ENCODE peak calls at places on chromosomes 3 and 15, in eight cellular contexts. J is SHP77 treated with DMSO at 0.1 percent for 48 hours, I is choroid plexus epithelial cell, A is EH, O is HS-5, N is NT2/D1, K is kidney tubule cell, T is activated gamma-delta T cell treated with Interleukin-2 at 50 U/mL for 16 hours. L is an unnamed sample.

GRCh38 chr3:107413264-107413663 is 36.0 kb downstream of the CCDC54 start:
- DNase-seq in N (no peak), O (no peak), T (no peak), J (no peak), I (no peak), K (no peak), A (no peak), L (no peak)

GRCh38 chr15:66404532-66404931 is 17.8 kb downstream of the MAP2K1 start:
- DNase-seq in O (no peak), K (peak), I (no peak), J (no peak), A (no peak), N (peak), T (no peak), L (no peak)

GRCh38 chr15:92903956-92904831 is 4.1 kb downstream of the CHD2 start:
- DNase-seq in O (peak), J (peak), N (peak), A (peak), T (peak), I (peak), K (peak), L (peak)

GRCh38 chr3:151890721-151891141 is 17.3 kb downstream of the SUCNR1 start:
- DNase-seq in O (no peak), I (peak), N (no peak), K (no peak), T (no peak), J (peak), A (no peak), L (no peak)

GRCh38 chr3:151037746-151038145 is 47.7 kb upstream of the MED12L start:
- DNase-seq in A (peak), O (peak), N (no peak), K (peak), J (no peak), I (peak), T (no peak), L (peak)

GRCh38 chr3:98650966-98651765 is 57.8 kb upstream of the CPOX start:
- DNase-seq in J (no peak), A (no peak), T (no peak), N (no peak), I (no peak), O (no peak), K (no peak), L (no peak)

GRCh38 chr15:20295238-20295811 is 246.3 kb downstream of the GOLGA6L6 start:
- DNase-seq in K (no peak), N (no peak), A (no peak), I (no peak), T (no peak), J (no peak), O (no peak), L (no peak)

GRCh38 chr3:161042023-161042501 is 63.1 kb downstream of the B3GALNT1 start:
- DNase-seq in J (no peak), K (peak), O (no peak), I (peak), N (no peak), A (peak), T (no peak), L (peak)

GRCh38 chr3:156174229-156174847 is 54.0 kb downstream of the KCNAB1 start:
- DNase-seq in A (peak), J (peak), O (peak), N (no peak), T (no peak), I (peak), K (peak), L (peak)

GRCh38 chr3:159898147-159898546 is 90.5 kb upstream of the IL12A start:
- DNase-seq in J (no peak), O (no peak), I (no peak), T (no peak), N (no peak), A (no peak), K (no peak), L (no peak)

GRCh38 chr15:42285042-42285441 is 11.8 kb upstream of the TMEM87A start:
- DNase-seq in J (no peak), N (no peak), A (peak), K (no peak), I (no peak), T (no peak), O (no peak), L (peak)

GRCh38 chr3:184568918-184569829 is 7.6 kb downstream of the EPHB3 start:
- DNase-seq in A (peak), T (no peak), J (no peak), N (no peak), K (peak), I (peak), O (peak), L (peak)

GRCh38 chr15:82571722-82572222 is 31.5 kb upstream of the RPS17 start:
- DNase-seq in N (peak), T (no peak), I (peak), O (peak), J (no peak), A (peak), K (peak), L (peak)

GRCh38 chr3:22296641-22297040 is 545.6 kb upstream of the ZNF385D start:
- DNase-seq in I (peak), O (no peak), K (no peak), N (no peak), A (no peak), T (no peak), J (no peak), L (peak)

GRCh38 chr3:48436477-48436787 is 3.5 kb downstream of the CCDC51 start:
- DNase-seq in T (no peak), J (no peak), O (no peak), A (no peak), I (no peak), K (no peak), N (no peak), L (no peak)